ENCODE peak calls at places on chromosomes 7 and 10, in ten cellular contexts. I, H, Q, W, B, N, P, X, Z and J are unnamed samples.

GRCh38 chr7:17301491-17302101 is 3.1 kb downstream of the AHR start:
- DNase-seq in Q (peak), X (no peak), I (no peak), P (peak), H (no peak), B (peak), N (peak), Z (peak), W (no peak), J (no peak)

GRCh38 chr7:17233643-17234397 is 64.6 kb upstream of the AHR start:
- DNase-seq in W (no peak), N (no peak), P (no peak), X (peak), I (no peak), H (no peak), Z (no peak), B (peak), Q (no peak), J (no peak)

GRCh38 chr10:102347236-102347828 is 48.2 kb upstream of the NFKB2 start:
- DNase-seq in Z (peak), Q (peak), B (peak), P (peak), W (peak), H (peak), I (peak), X (no peak), N (peak), J (peak)

GRCh38 chr10:15579605-15580004 is 140.1 kb downstream of the ITGA8 start:
- DNase-seq in Q (no peak), I (no peak), H (no peak), X (no peak), P (no peak), N (no peak), W (no peak), B (no peak), Z (no peak), J (no peak)

GRCh38 chr7:124799448-124799847 is 33.9 kb upstream of the GPR37 start:
- DNase-seq in P (no peak), Q (no peak), B (no peak), X (no peak), I (no peak), Z (no peak), W (no peak), H (no peak), N (no peak), J (no peak)

GRCh38 chr7:139948167-139948566 is 114.6 kb downstream of the PARP12 start:
- DNase-seq in H (no peak), Q (no peak), N (no peak), I (no peak), Z (no peak), B (no peak), X (no peak), P (no peak), W (no peak), J (no peak)

GRCh38 chr7:95527033-95527775 is 41.5 kb downstream of the ASB4 start:
- DNase-seq in N (peak), Q (peak), H (peak), I (peak), W (peak), Z (peak), B (peak), P (peak), X (no peak), J (no peak)

GRCh38 chr7:76514926-76515325 is 4.6 kb downstream of the UPK3B start:
- DNase-seq in I (no peak), Q (no peak), H (no peak), N (no peak), B (no peak), P (no peak), X (no peak), W (no peak), Z (no peak), J (no peak)

GRCh38 chr10:26046073-26046684 is 112.2 kb downstream of the MYO3A start:
- DNase-seq in W (no peak), H (no peak), N (no peak), P (no peak), Q (no peak), Z (no peak), I (no peak), B (no peak), X (no peak), J (no peak)

GRCh38 chr7:27836525-27836924 is 96.6 kb downstream of the TAX1BP1 start:
- DNase-seq in X (no peak), I (no peak), B (no peak), W (no peak), Q (no peak), N (no peak), H (no peak), Z (no peak), P (no peak), J (no peak)

GRCh38 chr10:72056932-72057751 is 31.2 kb downstream of the SPOCK2 start:
- DNase-seq in N (no peak), I (no peak), B (no peak), P (no peak), H (no peak), Q (no peak), X (no peak), Z (no peak), W (no peak), J (no peak)

GRCh38 chr7:139845443-139845805 is 16.4 kb downstream of the TBXAS1 start:
- DNase-seq in N (no peak), B (no peak), I (no peak), H (no peak), P (no peak), Z (no peak), X (no peak), W (no peak), Q (no peak), J (no peak)

GRCh38 chr10:133179128-133179520 is 19.1 kb downstream of the KNDC1 start:
- DNase-seq in N (no peak), Z (no peak), X (no peak), B (no peak), I (no peak), P (no peak), Q (peak), H (no peak), W (no peak), J (no peak)

GRCh38 chr10:132612571-132613504 is 75.3 kb downstream of the INPP5A start:
- DNase-seq in X (peak), N (no peak), B (no peak), H (no peak), Q (no peak), P (no peak), Z (no peak), W (no peak), I (no peak), J (no peak)

GRCh38 chr10:62038609-62039190 is 137.2 kb downstream of the ARID5B start:
- DNase-seq in H (peak), P (peak), W (peak), I (peak), N (peak), X (peak), B (peak), Z (peak), Q (peak), J (peak)

GRCh38 chr7:16989883-16990413 is 108.2 kb upstream of the AGR3 start:
- DNase-seq in I (no peak), P (peak), B (peak), N (peak), H (no peak), X (peak), W (peak), Q (peak), Z (peak), J (peak)

GRCh38 chr7:28328161-28328560 is 84.2 kb upstream of the CREB5 start:
- DNase-seq in Z (no peak), N (no peak), W (no peak), H (no peak), X (no peak), B (no peak), Q (no peak), I (no peak), P (no peak), J (no peak)

GRCh38 chr10:97321032-97321806 is 2.1 kb downstream of the FRAT1 start:
- DNase-seq in X (peak), I (no peak), W (no peak), P (peak), H (no peak), Q (no peak), Z (peak), N (peak), B (no peak), J (peak)

GRCh38 chr7:46279290-46279689 is 358.2 kb upstream of the IGFBP3 start:
- DNase-seq in P (no peak), Q (no peak), W (no peak), N (peak), B (no peak), I (no peak), X (no peak), H (no peak), Z (no peak), J (no peak)

GRCh38 chr10:132099701-132100481 is 34.1 kb downstream of the JAKMIP3 start:
- DNase-seq in X (peak), I (no peak), N (no peak), P (no peak), Q (no peak), Z (no peak), B (no peak), H (no peak), W (no peak), J (peak)

GRCh38 chr7:45975847-45976484 is 54.9 kb upstream of the IGFBP3 start:
- DNase-seq in B (no peak), H (no peak), N (no peak), Q (no peak), W (no peak), X (no peak), Z (no peak), I (no peak), P (no peak), J (no peak)

GRCh38 chr10:408223-408622 is 273.0 kb downstream of the ZMYND11 start:
- DNase-seq in Q (no peak), H (no peak), B (no peak), Z (no peak), P (no peak), I (no peak), W (no peak), N (no peak), X (no peak), J (no peak)

GRCh38 chr10:24340429-24340828 is 131.5 kb downstream of the KIAA1217 start:
- DNase-seq in Z (no peak), N (no peak), Q (no peak), W (no peak), P (no peak), I (no peak), X (no peak), B (no peak), H (no peak), J (no peak)

GRCh38 chr10:11425288-11425595 is 186.2 kb downstream of the USP6NL start:
- DNase-seq in Z (no peak), N (no peak), W (no peak), X (no peak), P (no peak), H (no peak), B (no peak), Q (no peak), I (no peak), J (no peak)

GRCh38 chr10:55024718-55025117 is 223.7 kb upstream of the PCDH15 start:
- DNase-seq in H (no peak), N (peak), P (no peak), B (peak), I (no peak), Z (peak), W (no peak), X (no peak), Q (peak), J (no peak)

GRCh38 chr7:55185321-55185802 is 166.5 kb downstream of the EGFR start:
- DNase-seq in W (no peak), N (no peak), I (no peak), B (no peak), H (no peak), Q (no peak), Z (no peak), P (no peak), X (no peak), J (no peak)

GRCh38 chr10:60429084-60429849 is 39.6 kb upstream of the ANK3 start:
- DNase-seq in X (no peak), H (no peak), P (no peak), I (no peak), Z (no peak), N (peak), W (no peak), B (no peak), Q (no peak), J (no peak)

GRCh38 chr10:3749597-3750351 is 35.2 kb downstream of the KLF6 start:
- DNase-seq in I (peak), H (no peak), Z (peak), W (no peak), Q (no peak), N (no peak), P (peak), X (no peak), B (no peak), J (no peak)

GRCh38 chr7:132424821-132425739 is 151.2 kb downstream of the PLXNA4 start:
- DNase-seq in X (no peak), Z (no peak), W (no peak), P (no peak), B (no peak), N (no peak), Q (no peak), I (no peak), H (no peak), J (no peak)

GRCh38 chr7:95269640-95270039 is 54.7 kb downstream of the PON1 start:
- DNase-seq in W (no peak), P (no peak), H (no peak), B (no peak), X (no peak), Q (no peak), Z (no peak), N (no peak), I (no peak), J (no peak)

DNA sequence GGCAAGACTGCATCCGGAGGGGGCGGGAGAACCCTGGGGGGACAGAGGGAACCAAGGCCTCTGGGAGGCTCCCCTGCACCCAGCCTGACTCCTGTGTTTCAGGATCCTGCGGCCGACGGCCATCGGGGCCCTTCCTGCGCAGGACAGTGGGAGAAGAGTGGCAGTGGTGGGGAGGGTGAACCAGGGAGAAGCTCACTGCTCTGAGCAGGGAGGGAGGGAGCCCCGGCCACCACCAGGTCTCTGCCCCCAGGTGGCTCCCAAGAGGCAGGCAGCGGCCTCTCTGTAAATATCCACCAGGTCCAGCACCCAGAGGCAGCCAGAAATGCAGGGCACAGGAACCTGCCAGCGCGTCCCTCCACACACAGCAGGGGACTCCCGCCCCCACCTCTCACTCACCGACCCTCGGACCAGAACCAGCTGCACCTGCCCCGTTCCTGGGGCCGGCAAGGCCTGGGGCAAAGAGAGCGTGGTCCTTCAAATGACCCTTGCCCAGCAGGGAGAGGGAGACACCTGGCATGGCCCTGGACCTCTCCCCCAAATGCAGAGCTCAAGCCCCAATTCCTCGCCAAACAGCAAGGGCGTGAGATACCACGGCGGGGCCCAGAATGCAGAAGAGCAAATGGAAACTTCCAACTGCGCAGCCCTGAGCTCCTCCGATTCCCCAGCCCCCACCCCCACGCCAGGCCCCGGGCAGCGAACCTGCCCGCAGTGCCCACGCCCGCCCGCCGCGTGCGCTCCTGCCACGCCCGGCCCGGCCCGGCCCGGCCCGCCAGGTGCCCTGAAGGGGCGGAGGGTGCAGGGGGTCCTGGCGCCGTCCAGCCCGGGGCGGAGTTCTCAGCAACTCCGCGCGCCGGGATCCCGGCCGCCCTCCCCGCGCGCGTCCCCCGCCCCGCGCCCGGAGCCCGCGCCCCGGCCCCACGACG is 805 bp downstream of the RASGEF1A start:
- DNase-seq in N (peak), H (peak), W (no peak), X (peak), P (no peak), B (peak), I (no peak), Q (no peak), Z (no peak), J (peak)
- TF ChIP-seq CTCF in N (peak), H (peak), W (peak), X (peak), P (no peak), B (peak), I (no peak), Q (no peak), Z (peak), J (peak)

GRCh38 chr7:141575164-141575563 is 24.0 kb downstream of the AGK start:
- DNase-seq in W (no peak), Q (no peak), P (no peak), Z (no peak), I (no peak), B (no peak), N (no peak), H (no peak), X (no peak), J (no peak)
- TF ChIP-seq CTCF in W (no peak), Q (no peak), P (no peak), Z (no peak), I (no peak), B (no peak), N (no peak), H (no peak), X (no peak), J (no peak)

DNA sequence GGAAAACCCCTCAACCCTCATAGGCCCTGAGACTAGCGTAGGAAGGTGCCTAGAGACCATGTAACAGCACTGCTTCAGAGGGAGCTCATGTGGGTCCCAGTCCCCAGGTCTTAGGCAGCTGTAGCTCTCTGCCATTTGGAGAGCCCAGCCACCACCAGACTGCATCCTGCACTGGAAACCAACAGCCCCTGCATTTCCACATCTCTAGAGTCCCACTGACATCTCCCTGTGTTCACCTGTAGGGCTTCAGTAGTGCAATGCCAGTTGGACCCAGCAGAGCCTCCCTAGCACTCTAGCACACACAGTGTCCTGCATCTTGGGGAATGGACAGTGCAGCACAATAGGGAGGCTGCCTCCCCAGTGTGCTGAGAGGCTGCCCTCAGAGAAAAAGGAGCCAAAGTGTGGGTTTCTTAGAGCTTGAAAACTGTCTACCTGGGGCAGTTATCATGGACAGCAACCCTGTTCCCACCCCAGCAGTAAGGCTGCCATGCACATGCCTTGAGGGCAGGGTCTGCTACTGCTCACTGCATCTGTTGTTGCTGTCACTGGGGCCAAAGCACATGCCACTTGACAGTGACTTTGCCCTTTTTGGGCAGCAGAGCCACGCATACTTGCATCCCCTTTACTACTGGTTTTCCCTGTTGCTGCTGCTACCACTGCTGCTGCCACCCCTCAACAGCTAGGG is 46.7 kb upstream of the ANTXRL start:
- DNase-seq in Z (no peak), B (no peak), P (no peak), H (peak), W (no peak), N (no peak), Q (peak), X (no peak), I (peak), J (no peak)
- TF ChIP-seq CTCF in Z (no peak), B (no peak), P (no peak), H (no peak), W (no peak), N (no peak), Q (no peak), X (no peak), I (no peak), J (no peak)

DNA sequence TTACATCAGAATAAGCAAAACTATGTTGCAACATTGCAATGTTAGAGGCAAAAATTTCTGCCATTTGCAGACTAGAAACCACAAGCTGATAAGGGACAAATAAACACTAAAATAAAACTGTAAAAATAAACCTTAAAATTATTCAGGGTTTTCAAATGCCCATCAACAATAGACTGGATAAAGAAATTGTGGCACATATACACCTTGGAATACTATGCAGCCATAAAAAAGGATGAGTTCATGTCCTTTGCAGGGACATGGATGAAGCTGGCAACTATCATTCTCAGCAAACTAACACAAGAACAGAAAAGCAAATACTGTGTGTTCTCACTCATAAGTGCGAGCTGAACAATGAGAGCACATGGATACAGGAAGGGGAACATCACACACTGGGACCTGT is 385.0 kb downstream of the PHF14 start:
- DNase-seq in B (no peak), P (no peak), W (no peak), I (no peak), H (no peak), Z (no peak), Q (no peak), N (no peak), X (no peak), J (no peak)
- TF ChIP-seq CTCF in B (no peak), P (no peak), W (no peak), I (no peak), H (no peak), Z (no peak), Q (no peak), N (no peak), X (no peak), J (no peak)

GRCh38 chr7:66493235-66494181 is 135.2 kb upstream of the KCTD7 start:
- DNase-seq in W (peak), Z (peak), H (peak), B (peak), N (peak), Q (peak), P (peak), I (peak), X (peak), J (peak)
- TF ChIP-seq CTCF in W (no peak), Z (peak), H (peak), B (no peak), N (peak), Q (no peak), P (peak), I (peak), X (peak), J (peak)

GRCh38 chr10:20146004-20146403 is 329.8 kb downstream of the PLXDC2 start:
- DNase-seq in W (no peak), Q (no peak), P (no peak), X (no peak), I (no peak), B (no peak), Z (no peak), N (no peak), H (no peak), J (no peak)
- TF ChIP-seq CTCF in W (no peak), Q (no peak), P (no peak), X (no peak), I (no peak), B (no peak), Z (no peak), N (no peak), H (no peak), J (no peak)

DNA sequence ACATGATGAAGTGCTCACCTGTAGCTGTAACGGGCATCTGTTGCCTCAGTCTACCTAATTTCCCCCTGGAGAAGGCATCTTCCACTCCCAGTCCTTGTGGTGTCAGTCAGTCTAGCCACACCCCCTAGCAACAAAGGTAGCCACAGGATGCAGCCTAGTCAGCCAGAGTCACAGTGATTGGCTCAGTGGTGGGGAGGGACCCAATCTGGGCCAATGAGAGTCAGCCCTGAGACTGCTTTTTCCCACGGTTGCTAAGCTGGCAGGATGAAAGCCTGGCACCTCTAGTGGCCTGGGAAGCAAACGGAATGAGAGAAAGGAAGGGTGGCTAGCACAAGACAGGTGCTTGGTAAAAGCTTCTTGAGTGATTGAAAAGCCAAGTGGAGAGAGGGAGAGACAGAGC is 118.6 kb downstream of the SH3PXD2A start:
- DNase-seq in N (no peak), Z (no peak), B (no peak), W (peak), Q (peak), I (no peak), P (no peak), X (no peak), H (no peak), J (no peak)
- TF ChIP-seq CTCF in N (no peak), Z (no peak), B (no peak), W (no peak), Q (peak), I (no peak), P (no peak), X (no peak), H (peak), J (no peak)

GRCh38 chr7:20508109-20508508 is 107.4 kb upstream of the ABCB5 start:
- DNase-seq in H (no peak), P (no peak), B (no peak), N (no peak), Q (no peak), Z (no peak), I (no peak), X (no peak), W (no peak), J (no peak)
- TF ChIP-seq CTCF in H (no peak), P (no peak), B (no peak), N (no peak), Q (peak), Z (no peak), I (no peak), X (no peak), W (no peak), J (no peak)